ENCODE peak calls at places on chromosomes 16 and 17, in eight cellular contexts. One of them, this sample, is unnamed.
A peak's percentile ranks its signal among the peaks of the same experiment; 100 is the strongest.

GRCh38 chr16:83701494-83701893 is 106.3 kb upstream of the HSBP1 start:
- DNase-seq in psoas muscle: peak; percentile 31
- DNase-seq in AG04450: peak; percentile 16
- DNase-seq in cardiac muscle cell: peak; percentile 64
- DNase-seq in AG09309: no peak
- DNase-seq in ovary: no peak
- DNase-seq in astrocyte of the spinal cord: peak; percentile 40
- DNase-seq in nephron progenitor cell: peak; percentile 94
- DNase-seq in this sample: no peak

GRCh38 chr16:27847030-27847550 is 216.4 kb downstream of the GSG1L start:
- DNase-seq in psoas muscle: no peak
- DNase-seq in AG09309: no peak
- DNase-seq in ovary: no peak
- DNase-seq in AG04450: no peak
- DNase-seq in cardiac muscle cell: peak; percentile 21
- DNase-seq in nephron progenitor cell: no peak
- DNase-seq in astrocyte of the spinal cord: peak; percentile 30
- DNase-seq in this sample: no peak

GRCh38 chr17:77320501-77321256 is 179.9 kb downstream of the SEC14L1 start:
- DNase-seq in AG04450: no peak
- DNase-seq in psoas muscle: peak; percentile 65
- DNase-seq in AG09309: no peak
- DNase-seq in ovary: peak; percentile 63
- DNase-seq in astrocyte of the spinal cord: no peak
- DNase-seq in nephron progenitor cell: no peak
- DNase-seq in cardiac muscle cell: peak; percentile 42
- DNase-seq in this sample: peak; percentile 29

GRCh38 chr17:73293480-73293911 is 18.3 kb downstream of the CDC42EP4 start:
- DNase-seq in cardiac muscle cell: peak; percentile 83
- DNase-seq in astrocyte of the spinal cord: peak; percentile 78
- DNase-seq in AG09309: no peak
- DNase-seq in psoas muscle: peak; percentile 76
- DNase-seq in nephron progenitor cell: no peak
- DNase-seq in AG04450: no peak
- DNase-seq in ovary: peak; percentile 52
- DNase-seq in this sample: no peak

GRCh38 chr16:53100889-53101288 is 46.1 kb downstream of the CHD9 start:
- DNase-seq in ovary: no peak
- DNase-seq in nephron progenitor cell: no peak
- DNase-seq in AG04450: no peak
- DNase-seq in cardiac muscle cell: no peak
- DNase-seq in astrocyte of the spinal cord: no peak
- DNase-seq in AG09309: no peak
- DNase-seq in psoas muscle: no peak
- DNase-seq in this sample: no peak

GRCh38 chr17:70100983-70101382 is 26.0 kb downstream of the KCNJ16 start:
- DNase-seq in cardiac muscle cell: no peak
- DNase-seq in AG09309: no peak
- DNase-seq in ovary: no peak
- DNase-seq in psoas muscle: no peak
- DNase-seq in astrocyte of the spinal cord: no peak
- DNase-seq in AG04450: no peak
- DNase-seq in nephron progenitor cell: no peak
- DNase-seq in this sample: no peak

GRCh38 chr17:82134101-82134500 is 36.1 kb upstream of the FASN start:
- DNase-seq in AG04450: no peak
- DNase-seq in ovary: no peak
- DNase-seq in nephron progenitor cell: no peak
- DNase-seq in psoas muscle: peak; percentile 36
- DNase-seq in AG09309: no peak
- DNase-seq in astrocyte of the spinal cord: no peak
- DNase-seq in cardiac muscle cell: no peak
- DNase-seq in this sample: no peak

GRCh38 chr17:20086416-20087074 is 77.4 kb downstream of the SPECC1 start:
- DNase-seq in cardiac muscle cell: no peak
- DNase-seq in AG09309: no peak
- DNase-seq in psoas muscle: no peak
- DNase-seq in astrocyte of the spinal cord: no peak
- DNase-seq in AG04450: no peak
- DNase-seq in ovary: no peak
- DNase-seq in nephron progenitor cell: no peak
- DNase-seq in this sample: no peak

GRCh38 chr17:550041-550398 is 164.6 kb downstream of the VPS53 start:
- DNase-seq in astrocyte of the spinal cord: peak; percentile 19
- DNase-seq in AG09309: no peak
- DNase-seq in nephron progenitor cell: no peak
- DNase-seq in ovary: no peak
- DNase-seq in AG04450: no peak
- DNase-seq in cardiac muscle cell: no peak
- DNase-seq in psoas muscle: no peak
- DNase-seq in this sample: no peak

GRCh38 chr16:23847938-23848337 is 12.2 kb downstream of the PRKCB start:
- DNase-seq in AG04450: no peak
- DNase-seq in astrocyte of the spinal cord: no peak
- DNase-seq in cardiac muscle cell: no peak
- DNase-seq in AG09309: no peak
- DNase-seq in psoas muscle: no peak
- DNase-seq in nephron progenitor cell: no peak
- DNase-seq in ovary: no peak
- DNase-seq in this sample: no peak

GRCh38 chr16:75264999-75265910 is 13.8 kb upstream of the BCAR1 start:
- DNase-seq in ovary: peak; percentile 70
- DNase-seq in nephron progenitor cell: peak; percentile 50
- DNase-seq in cardiac muscle cell: no peak
- DNase-seq in AG09309: no peak
- DNase-seq in AG04450: no peak
- DNase-seq in psoas muscle: peak; percentile 68
- DNase-seq in astrocyte of the spinal cord: no peak
- DNase-seq in this sample: no peak

GRCh38 chr16:410516-411178 is 9.0 kb downstream of the DECR2 start:
- DNase-seq in ovary: no peak
- DNase-seq in psoas muscle: no peak
- DNase-seq in astrocyte of the spinal cord: no peak
- DNase-seq in AG04450: no peak
- DNase-seq in AG09309: no peak
- DNase-seq in cardiac muscle cell: no peak
- DNase-seq in nephron progenitor cell: no peak
- DNase-seq in this sample: no peak

GRCh38 chr17:17493249-17493985 is 2.8 kb downstream of the RASD1 start:
- DNase-seq in astrocyte of the spinal cord: no peak
- DNase-seq in ovary: peak; percentile 52
- DNase-seq in cardiac muscle cell: no peak
- DNase-seq in AG04450: no peak
- DNase-seq in psoas muscle: no peak
- DNase-seq in AG09309: no peak
- DNase-seq in nephron progenitor cell: no peak
- DNase-seq in this sample: no peak

GRCh38 chr16:81752225-81752875 is 26.7 kb upstream of the PLCG2 start:
- DNase-seq in AG04450: no peak
- DNase-seq in ovary: no peak
- DNase-seq in psoas muscle: peak; percentile 40
- DNase-seq in cardiac muscle cell: peak; percentile 41
- DNase-seq in AG09309: no peak
- DNase-seq in nephron progenitor cell: no peak
- DNase-seq in astrocyte of the spinal cord: no peak
- DNase-seq in this sample: no peak

GRCh38 chr16:87040169-87041117 is 276.7 kb downstream of the C16orf95 start:
- DNase-seq in astrocyte of the spinal cord: no peak
- DNase-seq in cardiac muscle cell: no peak
- DNase-seq in psoas muscle: no peak
- DNase-seq in AG09309: no peak
- DNase-seq in AG04450: no peak
- DNase-seq in nephron progenitor cell: no peak
- DNase-seq in ovary: no peak
- DNase-seq in this sample: no peak

GRCh38 chr16:62625291-62625690 is 589.1 kb upstream of the CDH8 start:
- DNase-seq in AG04450: no peak
- DNase-seq in cardiac muscle cell: no peak
- DNase-seq in astrocyte of the spinal cord: no peak
- DNase-seq in nephron progenitor cell: no peak
- DNase-seq in ovary: no peak
- DNase-seq in AG09309: no peak
- DNase-seq in psoas muscle: no peak
- DNase-seq in this sample: no peak

GRCh38 chr16:72621651-72622050 is 426.3 kb downstream of the ZFHX3 start:
- DNase-seq in AG04450: peak; percentile 26
- DNase-seq in nephron progenitor cell: no peak
- DNase-seq in cardiac muscle cell: no peak
- DNase-seq in psoas muscle: no peak
- DNase-seq in astrocyte of the spinal cord: no peak
- DNase-seq in AG09309: peak; percentile 8
- DNase-seq in ovary: no peak
- DNase-seq in this sample: no peak

GRCh38 chr17:4208228-4208627 is 55.6 kb downstream of the ANKFY1 start:
- DNase-seq in cardiac muscle cell: no peak
- DNase-seq in psoas muscle: no peak
- DNase-seq in ovary: no peak
- DNase-seq in AG09309: peak; percentile 52
- DNase-seq in astrocyte of the spinal cord: no peak
- DNase-seq in nephron progenitor cell: no peak
- DNase-seq in AG04450: no peak
- DNase-seq in this sample: no peak

GRCh38 chr16:79607587-79607986 is 7.0 kb upstream of the MAF start:
- DNase-seq in astrocyte of the spinal cord: peak; percentile 68
- DNase-seq in cardiac muscle cell: peak; percentile 53
- DNase-seq in AG04450: no peak
- DNase-seq in AG09309: peak; percentile 29
- DNase-seq in nephron progenitor cell: no peak
- DNase-seq in psoas muscle: no peak
- DNase-seq in ovary: no peak
- DNase-seq in this sample: no peak

GRCh38 chr17:50692448-50693040 is 15.2 kb downstream of the ANKRD40 start:
- DNase-seq in cardiac muscle cell: no peak
- DNase-seq in astrocyte of the spinal cord: no peak
- DNase-seq in ovary: no peak
- DNase-seq in psoas muscle: no peak
- DNase-seq in AG04450: no peak
- DNase-seq in AG09309: no peak
- DNase-seq in nephron progenitor cell: no peak
- DNase-seq in this sample: no peak

GRCh38 chr17:65629234-65629690 is 67.8 kb upstream of the AXIN2 start:
- DNase-seq in nephron progenitor cell: no peak
- DNase-seq in cardiac muscle cell: no peak
- DNase-seq in astrocyte of the spinal cord: peak; percentile 13
- DNase-seq in AG09309: no peak
- DNase-seq in psoas muscle: no peak
- DNase-seq in AG04450: no peak
- DNase-seq in ovary: no peak
- DNase-seq in this sample: no peak

GRCh38 chr17:2412561-2413021 is 11.7 kb upstream of the MNT start:
- DNase-seq in astrocyte of the spinal cord: peak; percentile 54
- DNase-seq in AG09309: no peak
- DNase-seq in ovary: peak; percentile 50
- DNase-seq in psoas muscle: no peak
- DNase-seq in cardiac muscle cell: peak; percentile 35
- DNase-seq in AG04450: no peak
- DNase-seq in nephron progenitor cell: no peak
- DNase-seq in this sample: no peak
- TF ChIP-seq CTCF in astrocyte of the spinal cord: peak; percentile 33
- TF ChIP-seq CTCF in AG09309: peak; percentile 39
- TF ChIP-seq CTCF in ovary: no peak
- TF ChIP-seq CTCF in psoas muscle: peak; percentile 7
- TF ChIP-seq CTCF in cardiac muscle cell: peak; percentile 13
- TF ChIP-seq CTCF in AG04450: no peak
- TF ChIP-seq CTCF in nephron progenitor cell: no peak
- TF ChIP-seq CTCF in this sample: peak; percentile 24

GRCh38 chr16:29990883-29991570 is 4.4 kb downstream of the HIRIP3 start:
- DNase-seq in nephron progenitor cell: no peak
- DNase-seq in ovary: peak; percentile 38
- DNase-seq in AG04450: no peak
- DNase-seq in cardiac muscle cell: no peak
- DNase-seq in psoas muscle: no peak
- DNase-seq in astrocyte of the spinal cord: no peak
- DNase-seq in AG09309: no peak
- DNase-seq in this sample: no peak
- TF ChIP-seq CTCF in nephron progenitor cell: no peak
- TF ChIP-seq CTCF in ovary: no peak
- TF ChIP-seq CTCF in AG04450: no peak
- TF ChIP-seq CTCF in cardiac muscle cell: no peak
- TF ChIP-seq CTCF in psoas muscle: no peak
- TF ChIP-seq CTCF in astrocyte of the spinal cord: no peak
- TF ChIP-seq CTCF in AG09309: no peak
- TF ChIP-seq CTCF in this sample: no peak

DNA sequence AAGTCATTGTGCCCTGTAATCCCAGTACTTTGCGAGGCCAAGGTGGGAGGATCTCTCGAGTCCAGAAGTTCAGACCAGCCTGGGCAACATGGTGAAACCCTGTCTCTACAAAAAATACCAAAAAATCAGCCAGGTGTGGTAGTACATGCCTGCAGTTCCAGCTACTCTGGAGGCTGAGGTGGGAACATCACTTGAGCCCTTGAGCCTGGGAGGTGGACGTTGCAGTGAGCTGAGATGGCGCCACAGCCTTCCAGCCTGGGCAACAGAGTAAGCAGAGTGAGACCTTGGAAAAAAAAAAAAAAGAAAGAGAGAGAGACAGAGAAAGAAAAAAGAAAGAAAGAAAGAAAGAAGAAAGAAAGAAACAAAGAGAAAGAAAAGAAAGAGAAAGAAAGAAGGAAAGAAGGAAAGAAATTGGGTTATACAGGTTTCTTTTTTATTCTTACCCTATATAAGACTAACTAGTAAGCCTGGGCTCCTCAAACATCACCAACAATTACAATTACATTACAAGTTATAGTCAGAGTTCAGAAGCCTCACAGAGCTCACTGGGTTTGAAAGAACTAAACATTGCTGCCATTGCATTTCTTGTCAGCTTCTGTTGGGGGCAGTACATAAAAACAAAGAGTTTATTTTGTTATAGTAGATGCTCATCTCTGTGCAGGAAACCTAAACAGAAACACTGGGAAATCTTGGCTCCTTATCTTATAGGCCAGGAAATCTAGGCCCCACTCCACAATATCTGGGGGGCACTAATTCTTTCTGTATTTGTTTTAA is 6.7 kb upstream of the ABCA9 start:
- DNase-seq in nephron progenitor cell: no peak
- DNase-seq in astrocyte of the spinal cord: no peak
- DNase-seq in ovary: no peak
- DNase-seq in AG09309: no peak
- DNase-seq in psoas muscle: no peak
- DNase-seq in AG04450: no peak
- DNase-seq in cardiac muscle cell: no peak
- DNase-seq in this sample: no peak
- TF ChIP-seq CTCF in nephron progenitor cell: no peak
- TF ChIP-seq CTCF in astrocyte of the spinal cord: peak; percentile 4
- TF ChIP-seq CTCF in ovary: no peak
- TF ChIP-seq CTCF in AG09309: no peak
- TF ChIP-seq CTCF in psoas muscle: no peak
- TF ChIP-seq CTCF in AG04450: peak; percentile 6
- TF ChIP-seq CTCF in cardiac muscle cell: no peak
- TF ChIP-seq CTCF in this sample: no peak

DNA sequence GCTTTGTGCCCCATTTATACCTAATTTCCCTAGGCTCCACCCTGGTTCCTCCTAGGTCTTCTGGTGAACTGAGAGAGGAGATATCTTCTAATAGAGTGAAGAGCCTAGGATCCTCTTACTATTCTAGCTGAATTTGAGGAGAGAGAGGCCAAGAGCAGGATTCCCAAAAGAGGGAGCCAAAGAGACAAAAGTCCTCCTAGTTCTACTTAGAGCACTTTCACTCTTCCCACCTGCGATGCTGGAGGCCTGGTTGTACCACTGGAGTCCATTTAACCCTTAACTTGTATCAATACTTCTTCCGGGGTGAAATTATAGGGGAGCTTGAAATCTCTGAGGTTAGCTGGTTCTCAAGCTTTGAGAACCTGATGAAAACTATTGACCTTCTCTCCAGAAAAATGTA is 3.4 kb upstream of the SSH2 start:
- DNase-seq in ovary: no peak
- DNase-seq in cardiac muscle cell: peak; percentile 66
- DNase-seq in AG09309: no peak
- DNase-seq in astrocyte of the spinal cord: peak; percentile 28
- DNase-seq in AG04450: no peak
- DNase-seq in nephron progenitor cell: no peak
- DNase-seq in psoas muscle: no peak
- DNase-seq in this sample: no peak
- TF ChIP-seq CTCF in ovary: no peak
- TF ChIP-seq CTCF in cardiac muscle cell: peak; percentile 59
- TF ChIP-seq CTCF in AG09309: peak; percentile 62
- TF ChIP-seq CTCF in astrocyte of the spinal cord: peak; percentile 56
- TF ChIP-seq CTCF in AG04450: peak; percentile 61
- TF ChIP-seq CTCF in nephron progenitor cell: no peak
- TF ChIP-seq CTCF in psoas muscle: no peak
- TF ChIP-seq CTCF in this sample: peak; percentile 48